ENCODE peak calls at places on chromosomes 11 and 22, in four cellular contexts. Z, D, V and M are unnamed samples.

GRCh38 chr11:123129920-123130319 is 65.1 kb downstream of the CLMP start:
- DNase-seq in V (no peak), Z (peak; percentile 65), D (no peak), M (no peak)

GRCh38 chr11:125162743-125163142 is 1.8 kb upstream of the PKNOX2 start:
- DNase-seq in Z (no peak), V (no peak), D (no peak), M (no peak)

GRCh38 chr11:9264381-9265210 is 554 bp downstream of the DENND5A start:
- DNase-seq in V (peak; percentile 64), D (peak; percentile 90), Z (peak; percentile 44), M (no peak)

GRCh38 chr11:121591405-121592033 is 138.8 kb upstream of the SORL1-AS1 start:
- DNase-seq in Z (no peak), D (peak; percentile 75), V (no peak), M (no peak)

GRCh38 chr22:45707605-45708004 is 36.0 kb downstream of the ATXN10 start:
- DNase-seq in V (no peak), D (no peak), Z (no peak), M (no peak)

GRCh38 chr11:66068923-66069714 is 953 bp upstream of the PACS1 start:
- DNase-seq in D (peak; percentile 68), V (peak; percentile 59), Z (no peak), M (no peak)

GRCh38 chr11:68471360-68472340 is 11.1 kb downstream of the PPP6R3 start:
- DNase-seq in V (no peak), D (no peak), Z (peak; percentile 52), M (peak; percentile 51)

GRCh38 chr11:2521081-2521480 is 76.3 kb downstream of the KCNQ1 start:
- DNase-seq in V (peak; percentile 9), Z (no peak), D (no peak), M (no peak)

GRCh38 chr11:132093861-132094260 is 723.4 kb downstream of the NTM start:
- DNase-seq in V (no peak), Z (no peak), D (no peak), M (no peak)

GRCh38 chr11:68680541-68681231 is 3.7 kb upstream of the GAL start:
- DNase-seq in V (no peak), Z (no peak), D (no peak), M (no peak)

GRCh38 chr22:48242461-48242864 is 1480.0 kb downstream of the TBC1D22A start:
- DNase-seq in V (no peak), D (no peak), Z (no peak), M (no peak)

GRCh38 chr11:14373941-14374646 is 15.1 kb upstream of the RRAS2 start:
- DNase-seq in Z (no peak), D (peak; percentile 66), V (peak; percentile 58), M (no peak)

GRCh38 chr11:31641477-31642062 is 132.0 kb downstream of the ELP4 start:
- DNase-seq in V (no peak), Z (no peak), D (no peak), M (no peak)

GRCh38 chr11:8948901-8949300 is 6.1 kb upstream of the ASCL3 start:
- DNase-seq in Z (no peak), D (no peak), V (no peak), M (no peak)

GRCh38 chr11:134151083-134151747 is 72.6 kb downstream of the NCAPD3 start:
- DNase-seq in Z (no peak), V (no peak), D (peak; percentile 21), M (no peak)

GRCh38 chr11:7892059-7892699 is 38.9 kb downstream of the OR10A6 start:
- DNase-seq in Z (peak; percentile 77), D (no peak), V (no peak), M (no peak)

GRCh38 chr22:20810645-20811044 is 36.7 kb downstream of the SERPIND1 start:
- DNase-seq in Z (no peak), D (no peak), V (no peak), M (no peak)

GRCh38 chr22:19943665-19944026 is 2.0 kb upstream of the TXNRD2 start:
- DNase-seq in Z (no peak), V (no peak), D (no peak), M (peak; percentile 71)

GRCh38 chr22:44086759-44087158 is 62.7 kb downstream of the PARVB start:
- DNase-seq in Z (no peak), D (no peak), V (no peak), M (no peak)
- H3K4me3 ChIP-seq in Z (no peak overlapping the region), D (no peak overlapping the region), V (peak overlapping the region; percentile 23), M (no peak overlapping the region)

DNA sequence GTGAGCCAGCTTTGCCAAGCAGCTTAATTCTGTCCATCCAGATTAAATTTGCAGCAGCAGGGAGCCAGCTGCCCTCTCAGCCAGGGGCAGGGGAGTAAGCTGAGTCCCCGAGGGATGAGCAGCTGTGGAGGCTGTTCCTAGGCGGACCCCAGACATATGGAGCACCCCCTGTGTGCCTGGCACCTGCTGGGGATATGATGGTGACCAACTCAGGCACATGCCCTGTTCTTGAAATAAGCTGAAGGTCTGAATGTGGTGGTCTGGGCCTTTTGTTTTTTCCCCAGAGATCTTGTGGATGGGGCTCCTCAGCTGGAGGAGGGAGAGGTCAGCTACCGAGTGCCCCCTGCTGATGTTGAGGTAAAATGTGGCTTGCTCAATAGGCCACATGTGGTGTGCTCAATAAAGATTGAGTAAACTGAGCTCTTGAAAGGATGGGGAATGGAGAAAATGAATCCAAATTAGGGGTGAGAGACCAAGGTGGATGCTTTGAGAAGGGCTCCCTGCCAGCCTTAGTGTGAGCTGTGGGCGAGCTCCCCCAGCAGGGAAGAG is 103.3 kb upstream of the NNMT start:
- DNase-seq in D (no peak), Z (no peak), V (no peak), M (no peak)
- H3K4me3 ChIP-seq in D (no peak overlapping the region), Z (no peak overlapping the region), V (no peak overlapping the region), M (no peak overlapping the region)

GRCh38 chr11:87228820-87229219 is 191.1 kb downstream of the TMEM135 start:
- DNase-seq in D (no peak), Z (no peak), V (no peak), M (no peak)
- H3K4me3 ChIP-seq in D (no peak overlapping the region), Z (no peak overlapping the region), V (no peak overlapping the region), M (no peak overlapping the region)

GRCh38 chr11:46286789-46287188 is 9.3 kb downstream of the CREB3L1 start:
- DNase-seq in Z (no peak), V (no peak), D (no peak), M (no peak)

GRCh38 chr11:46285173-46285572 is 7.7 kb downstream of the CREB3L1 start:
- DNase-seq in V (no peak), D (no peak), Z (no peak), M (no peak)

GRCh38 chr11:46288451-46288850 is 11.0 kb downstream of the CREB3L1 start:
- DNase-seq in Z (no peak), V (no peak), D (no peak), M (no peak)

GRCh38 chr11:46281374-46281831 is 3.9 kb downstream of the CREB3L1 start:
- DNase-seq in D (no peak), Z (no peak), V (no peak), M (no peak)

DNA sequence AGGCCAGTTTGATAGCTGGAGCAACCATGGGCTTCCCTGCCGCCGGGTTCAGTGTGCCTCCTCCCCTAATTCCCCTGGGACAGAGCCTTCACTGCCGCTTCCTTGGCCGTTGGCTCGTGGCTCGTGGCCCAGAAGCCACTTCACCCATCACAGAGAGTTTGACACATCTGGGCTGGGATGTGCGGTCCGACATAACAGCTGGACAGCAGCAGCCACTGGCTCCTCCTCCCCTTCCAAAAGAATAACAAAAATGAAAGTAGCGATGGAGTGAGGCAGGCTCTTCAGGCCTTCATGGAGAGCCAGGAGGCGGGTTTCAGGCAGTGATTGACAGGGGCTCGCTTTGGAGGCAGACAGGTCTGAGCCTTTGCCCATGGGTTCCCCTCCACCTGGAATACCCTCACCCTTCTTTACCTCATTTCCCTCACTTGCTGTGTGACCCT is 8.2 kb downstream of the CREB3L1 start:
- DNase-seq in V (peak; percentile 69), Z (no peak), D (no peak), M (no peak)
- H3K4me3 ChIP-seq in V (no peak overlapping the region), Z (no peak overlapping the region), D (no peak overlapping the region), M (no peak overlapping the region)

DNA sequence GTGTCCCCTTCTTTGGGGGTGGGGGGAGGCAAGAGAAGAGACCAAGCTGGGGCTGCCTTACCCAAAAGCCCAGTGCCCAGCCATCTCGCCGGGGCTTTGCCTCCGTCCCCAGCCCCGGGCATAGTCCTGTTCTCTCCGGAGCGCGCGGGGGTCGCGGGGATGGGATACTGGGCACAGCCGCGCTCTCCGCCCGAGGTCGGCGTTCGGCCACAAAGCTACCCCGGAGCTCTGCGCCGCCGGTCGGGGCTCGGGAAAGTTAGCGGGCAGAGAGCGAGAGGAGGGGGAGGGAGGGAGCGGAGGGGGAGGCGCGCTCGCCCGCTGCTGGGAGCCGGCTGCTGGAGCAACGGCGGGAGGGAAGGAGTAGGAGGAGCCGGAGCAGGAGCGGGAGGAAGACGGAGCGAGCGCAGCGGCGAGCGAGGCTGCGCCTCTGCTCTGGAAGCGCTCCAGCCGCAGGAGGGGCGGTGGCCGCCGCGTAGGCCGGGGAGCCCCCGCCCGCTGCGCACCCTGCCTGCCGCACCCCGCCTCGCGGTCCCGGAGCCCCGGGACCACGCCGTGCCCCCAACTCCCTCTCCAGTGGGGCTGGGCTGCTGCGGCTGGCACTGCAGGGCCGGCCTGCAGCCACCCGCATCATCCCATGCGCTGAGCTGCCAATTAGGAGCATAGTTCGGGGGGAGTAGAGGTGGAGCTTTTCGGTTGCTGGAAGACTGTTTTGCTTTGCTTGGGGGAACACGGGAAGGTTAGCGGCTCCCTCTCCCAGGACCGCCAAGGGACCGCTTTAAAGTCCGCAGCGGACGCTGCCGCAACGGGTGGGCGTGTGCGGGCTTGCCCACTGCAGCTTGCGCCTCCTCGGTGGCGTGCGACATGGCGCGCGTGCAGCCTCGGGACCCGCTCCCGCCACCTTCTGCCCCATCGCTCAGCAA is at the start of gene SCN4B:
- DNase-seq in Z (no peak), V (peak; percentile 63), D (no peak), M (no peak)
- H3K4me3 ChIP-seq in Z (peak within 1 kb of the TSS; percentile 36), V (peak within 1 kb of the TSS; percentile 70), D (peak within 1 kb of the TSS; percentile 41), M (peak within 1 kb of the TSS; percentile 34)

GRCh38 chr11:986952-987305 is 49.6 kb downstream of the MUC6 start:
- DNase-seq in Z (no peak), V (no peak), D (no peak), M (no peak)
- H3K4me3 ChIP-seq in Z (no peak overlapping the region), V (no peak overlapping the region), D (no peak overlapping the region), M (no peak overlapping the region)

DNA sequence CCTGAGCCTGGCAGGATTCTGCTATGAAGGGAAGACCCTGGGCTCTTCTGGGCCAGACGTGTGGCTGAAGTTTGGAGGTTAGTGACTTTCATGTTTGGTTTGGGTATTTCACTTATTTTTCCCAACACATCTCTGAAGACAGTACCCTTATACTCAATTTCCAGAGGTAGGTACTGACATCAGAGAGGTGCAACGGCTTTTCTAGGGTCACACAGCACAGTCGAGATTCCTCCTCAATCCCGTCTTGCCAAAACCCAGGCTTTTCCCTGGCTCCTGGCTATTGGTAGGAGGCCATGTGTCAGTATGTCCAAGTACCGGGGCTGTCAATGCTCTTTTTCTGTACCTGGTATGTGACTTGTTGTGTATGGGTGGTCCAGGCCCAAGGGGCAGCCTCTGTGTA is 6.1 kb upstream of the PMM1 start:
- DNase-seq in D (no peak), V (no peak), Z (no peak), M (no peak)
- H3K4me3 ChIP-seq in D (no peak overlapping the region), V (no peak overlapping the region), Z (no peak overlapping the region), M (no peak overlapping the region)